ENCODE peak calls at places on chromosome 10, in five cellular contexts. J is NCI-H1417, X is NCI-H1092, K is neuronal stem cell, F is NCI-H774. R is an unnamed sample.
A peak's percentile ranks its signal among the peaks of the same experiment; 100 is the strongest.

GRCh38 chr10:14698487-14699170 is 76.1 kb downstream of the FAM107B start:
- DNase-seq in X (no peak), F (no peak), K (no peak), J (no peak), R (peak; percentile 68)

GRCh38 chr10:119281581-119282071 is 74.3 kb downstream of the GRK5 start:
- DNase-seq in F (no peak), X (peak; percentile 88), J (peak; percentile 25), K (no peak), R (no peak)

GRCh38 chr10:54983255-54983654 is 182.2 kb upstream of the PCDH15 start:
- DNase-seq in F (no peak), J (no peak), X (no peak), K (no peak), R (no peak)

GRCh38 chr10:69051303-69051702 is 36.6 kb upstream of the SRGN start:
- DNase-seq in X (no peak), K (no peak), F (no peak), J (no peak), R (no peak)

GRCh38 chr10:84156768-84157167 is 16.8 kb upstream of the GPR15LG start:
- DNase-seq in F (no peak), J (peak; percentile 6), K (no peak), X (no peak), R (no peak)

GRCh38 chr10:100735345-100736143 is 9.8 kb upstream of the PAX2 start:
- DNase-seq in F (no peak), J (no peak), X (no peak), K (no peak), R (no peak)

GRCh38 chr10:14415676-14416307 is 85.1 kb upstream of the FRMD4A start:
- DNase-seq in K (no peak), F (no peak), J (no peak), X (no peak), R (no peak)

GRCh38 chr10:79250259-79250658 is 97.0 kb upstream of the PPIF start:
- DNase-seq in K (no peak), J (no peak), F (no peak), X (no peak), R (no peak)

GRCh38 chr10:78846770-78847169 is 222.0 kb upstream of the ZMIZ1 start:
- DNase-seq in F (no peak), X (peak; percentile 2), J (no peak), K (no peak), R (no peak)

GRCh38 chr10:3467052-3467906 is 294.7 kb upstream of the PITRM1 start:
- DNase-seq in J (no peak), K (no peak), X (no peak), F (no peak), R (peak; percentile 97)

GRCh38 chr10:44851881-44852280 is 59.3 kb upstream of the TMEM72 start:
- DNase-seq in F (no peak), K (no peak), J (no peak), X (no peak), R (no peak)

GRCh38 chr10:125708971-125709503 is 10.5 kb upstream of the EDRF1 start:
- DNase-seq in X (no peak), F (no peak), J (no peak), K (no peak), R (no peak)

GRCh38 chr10:18158698-18159342 is 18.6 kb downstream of the CACNB2 start:
- DNase-seq in X (no peak), J (no peak), F (no peak), K (no peak), R (peak; percentile 52)

GRCh38 chr10:43045631-43046287 is 31.1 kb upstream of the RET start:
- DNase-seq in F (no peak), K (no peak), X (no peak), J (no peak), R (no peak)

GRCh38 chr10:7589748-7590147 is 77.0 kb downstream of the ITIH5 start:
- DNase-seq in J (no peak), F (no peak), X (no peak), K (no peak), R (no peak)

GRCh38 chr10:100930368-100930767 is 17.6 kb downstream of the SLF2 start:
- DNase-seq in F (no peak), J (no peak), K (no peak), X (no peak), R (no peak)

GRCh38 chr10:119191881-119192280 is 13.3 kb upstream of the PRDX3 start:
- DNase-seq in K (no peak), X (no peak), F (no peak), J (no peak), R (no peak)

GRCh38 chr10:4337581-4337980 is 488.4 kb upstream of the AKR1E2 start:
- DNase-seq in X (no peak), K (no peak), F (no peak), J (no peak), R (no peak)

GRCh38 chr10:11256896-11257295 is 239.2 kb downstream of the CELF2 start:
- DNase-seq in J (no peak), K (no peak), X (no peak), F (no peak), R (no peak)

GRCh38 chr10:72379062-72379461 is 24.3 kb upstream of the DNAJB12 start:
- DNase-seq in F (no peak), J (no peak), K (no peak), X (no peak), R (no peak)

GRCh38 chr10:35412336-35412735 is 76.0 kb downstream of the CCNY start:
- DNase-seq in J (no peak), X (no peak), F (no peak), K (no peak), R (no peak)

GRCh38 chr10:91541481-91541880 is 91.4 kb downstream of the PPP1R3C start:
- DNase-seq in F (no peak), J (no peak), K (no peak), X (no peak), R (no peak)

GRCh38 chr10:104054430-104054829 is 31.2 kb downstream of the COL17A1 start:
- DNase-seq in K (no peak), J (no peak), X (no peak), F (no peak), R (no peak)

GRCh38 chr10:63204667-63205391 is 71.7 kb downstream of the NRBF2 start:
- DNase-seq in X (no peak), F (no peak), J (no peak), K (no peak), R (no peak)

GRCh38 chr10:62278461-62278910 is 9.8 kb upstream of the RTKN2 start:
- DNase-seq in K (no peak), X (no peak), J (no peak), F (no peak), R (no peak)

GRCh38 chr10:123043409-123043925 is 34.7 kb downstream of the ACADSB start:
- DNase-seq in J (peak; percentile 37), X (peak; percentile 16), F (no peak), K (peak; percentile 64), R (peak; percentile 70)

R was measured in cardiac muscle cell.